ENCODE peak calls at places on chromosome 3, in four cellular contexts. One of them, this sample, is unnamed. For H3K4me1 and H3K27me3, the result is how much of the 10 kb centered on the place peaks cover.

GRCh38 chr3:135056733-135057310 is 261.8 kb downstream of the EPHB1 start:
- DNase-seq in fibroblast of lung: no peak
- DNase-seq in PC-9: no peak
- DNase-seq in mammary epithelial cell: no peak
- DNase-seq in this sample: no peak

GRCh38 chr3:23646201-23646955 is 159.4 kb upstream of the UBE2E1 start:
- DNase-seq in fibroblast of lung: no peak
- DNase-seq in PC-9: no peak
- DNase-seq in mammary epithelial cell: peak
- DNase-seq in this sample: no peak

GRCh38 chr3:104044002-104044401 is 1322.7 kb upstream of the ALCAM start:
- DNase-seq in fibroblast of lung: no peak
- DNase-seq in PC-9: no peak
- DNase-seq in mammary epithelial cell: no peak
- DNase-seq in this sample: peak

GRCh38 chr3:30141178-30141581 is 465.2 kb upstream of the TGFBR2 start:
- DNase-seq in fibroblast of lung: no peak
- DNase-seq in PC-9: no peak
- DNase-seq in mammary epithelial cell: no peak
- DNase-seq in this sample: peak

GRCh38 chr3:121430816-121431215 is 115.0 kb downstream of the POLQ start:
- DNase-seq in fibroblast of lung: no peak
- DNase-seq in PC-9: no peak
- DNase-seq in mammary epithelial cell: no peak
- DNase-seq in this sample: no peak

GRCh38 chr3:138265745-138266144 is 63.9 kb downstream of the NME9 start:
- DNase-seq in fibroblast of lung: no peak
- DNase-seq in PC-9: no peak
- DNase-seq in mammary epithelial cell: no peak
- DNase-seq in this sample: no peak

GRCh38 chr3:27861047-27862036 is 139.2 kb upstream of the EOMES start:
- DNase-seq in fibroblast of lung: no peak
- DNase-seq in PC-9: no peak
- DNase-seq in mammary epithelial cell: no peak
- DNase-seq in this sample: no peak

GRCh38 chr3:38985581-38985980 is 66.2 kb downstream of the SCN11A start:
- DNase-seq in fibroblast of lung: peak
- DNase-seq in PC-9: no peak
- DNase-seq in mammary epithelial cell: peak
- DNase-seq in this sample: peak

GRCh38 chr3:101954946-101955345 is 105.6 kb downstream of the NFKBIZ start:
- DNase-seq in fibroblast of lung: peak
- DNase-seq in PC-9: no peak
- DNase-seq in mammary epithelial cell: no peak
- DNase-seq in this sample: no peak

GRCh38 chr3:147191795-147192385 is 214.5 kb downstream of the ZIC4 start:
- DNase-seq in fibroblast of lung: peak
- DNase-seq in PC-9: no peak
- DNase-seq in mammary epithelial cell: peak
- DNase-seq in this sample: peak

GRCh38 chr3:155193868-155194267 is 99.6 kb downstream of the STRIT1 start:
- DNase-seq in fibroblast of lung: no peak
- DNase-seq in PC-9: no peak
- DNase-seq in mammary epithelial cell: no peak
- DNase-seq in this sample: no peak

GRCh38 chr3:129313983-129314756 is 35.5 kb downstream of the HMCES start:
- DNase-seq in fibroblast of lung: peak
- DNase-seq in PC-9: no peak
- DNase-seq in mammary epithelial cell: peak
- DNase-seq in this sample: no peak

GRCh38 chr3:193367868-193368267 is 10.7 kb downstream of the ATP13A5 start:
- DNase-seq in fibroblast of lung: no peak
- DNase-seq in PC-9: no peak
- DNase-seq in mammary epithelial cell: no peak
- DNase-seq in this sample: no peak

GRCh38 chr3:148333091-148333490 is 364.6 kb upstream of the AGTR1 start:
- DNase-seq in fibroblast of lung: no peak
- DNase-seq in PC-9: peak
- DNase-seq in mammary epithelial cell: no peak
- DNase-seq in this sample: no peak

GRCh38 chr3:71005797-71006321 is 577.7 kb downstream of the FOXP1 start:
- DNase-seq in fibroblast of lung: no peak
- DNase-seq in PC-9: no peak
- DNase-seq in mammary epithelial cell: no peak
- DNase-seq in this sample: no peak
- H3K4me1 ChIP-seq in fibroblast of lung: under half
- H3K4me1 ChIP-seq in PC-9: under half
- H3K4me1 ChIP-seq in mammary epithelial cell: under half
- H3K4me1 ChIP-seq in this sample: under half

DNA sequence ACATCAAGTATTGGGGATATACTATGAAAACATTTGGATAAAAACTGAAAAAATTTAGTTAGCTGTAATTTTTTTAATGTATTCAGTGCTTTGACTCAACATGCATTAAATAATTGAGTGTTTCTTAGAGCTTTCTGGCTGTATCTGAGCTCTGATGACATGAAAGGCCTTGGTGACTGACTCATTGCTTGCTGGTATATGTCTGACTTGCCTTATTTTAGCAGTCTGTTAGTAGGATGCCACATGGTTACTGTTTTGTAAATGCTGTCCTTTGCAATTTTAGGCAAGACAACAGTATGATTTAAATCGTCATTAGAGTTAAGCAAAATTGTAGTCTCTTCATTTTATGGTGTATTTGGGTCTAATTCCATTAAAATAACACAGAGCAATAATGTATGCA is 199.2 kb downstream of the GHSR start:
- DNase-seq in fibroblast of lung: peak
- DNase-seq in PC-9: no peak
- DNase-seq in mammary epithelial cell: peak
- DNase-seq in this sample: peak
- TF ChIP-seq EZH2 in fibroblast of lung: no peak
- TF ChIP-seq EZH2 in PC-9: no peak
- TF ChIP-seq EZH2 in mammary epithelial cell: no peak
- TF ChIP-seq EZH2 in this sample: no peak

DNA sequence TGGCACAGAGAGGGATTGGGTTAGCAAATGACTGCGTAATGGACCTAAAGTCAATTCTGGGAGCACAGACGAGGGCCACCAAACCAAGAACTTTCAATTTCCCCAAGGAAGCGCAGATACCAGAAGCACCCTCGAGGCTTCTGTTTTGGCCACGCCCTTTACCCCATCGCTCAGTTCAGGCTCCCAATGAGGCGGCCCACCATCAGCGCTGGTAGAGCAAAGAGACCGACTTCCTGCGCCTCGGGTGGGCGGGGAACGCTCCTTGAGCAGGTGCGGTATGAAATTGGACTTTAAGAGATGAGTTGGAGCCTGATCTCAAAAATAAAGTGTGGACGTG is 603 bp upstream of the SPSB4 start:
- DNase-seq in fibroblast of lung: no peak
- DNase-seq in PC-9: no peak
- DNase-seq in mammary epithelial cell: no peak
- DNase-seq in this sample: no peak
- H3K27me3 ChIP-seq in fibroblast of lung: under half
- H3K27me3 ChIP-seq in PC-9: under half
- H3K27me3 ChIP-seq in mammary epithelial cell: under half
- H3K27me3 ChIP-seq in this sample: under half

DNA sequence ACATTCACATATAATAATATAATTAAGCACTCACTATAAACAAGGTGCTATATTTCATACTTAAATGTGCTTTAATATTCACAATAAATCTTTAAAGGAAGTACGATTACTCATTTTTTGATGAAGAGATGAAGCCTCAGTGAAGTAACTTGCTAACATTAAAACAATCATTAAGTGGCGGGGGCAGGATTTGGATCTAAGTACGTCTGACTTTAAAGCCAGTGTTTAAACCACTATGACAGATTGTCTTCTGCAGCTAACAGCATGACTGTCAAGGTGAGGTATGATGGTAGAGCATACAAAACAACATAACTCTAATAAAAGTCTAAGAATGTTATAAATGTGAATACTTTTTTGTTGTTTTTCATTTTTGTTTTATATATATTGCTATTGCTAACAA is 862.1 kb downstream of the ROBO1 start:
- DNase-seq in fibroblast of lung: no peak
- DNase-seq in PC-9: no peak
- DNase-seq in mammary epithelial cell: no peak
- DNase-seq in this sample: no peak
- H3K4me1 ChIP-seq in fibroblast of lung: under half
- H3K4me1 ChIP-seq in PC-9: under half
- H3K4me1 ChIP-seq in mammary epithelial cell: under half
- H3K4me1 ChIP-seq in this sample: under half

This sample was measured in astrocyte.